ENCODE peak calls at places on chromosome 5, in six cellular contexts. P, M, I, J, K and E are unnamed samples.

GRCh38 chr5:98301567-98301966 is 471.9 kb upstream of the RGMB start:
- DNase-seq in M (no peak), K (no peak), I (no peak), P (no peak), J (no peak), E (no peak)

GRCh38 chr5:139796061-139796806 is 626 bp downstream of the PSD2 start:
- DNase-seq in J (no peak), K (no peak), P (no peak), I (no peak), M (no peak), E (no peak)

GRCh38 chr5:96067902-96068614 is 106.4 kb upstream of the ELL2 start:
- DNase-seq in K (peak), J (no peak), I (peak), M (no peak), P (no peak), E (peak)

GRCh38 chr5:83474170-83474796 is 2.7 kb downstream of the VCAN start:
- DNase-seq in P (no peak), I (peak), M (peak), J (peak), K (no peak), E (peak)

GRCh38 chr5:127313847-127314473 is 23.4 kb downstream of the MEGF10 start:
- DNase-seq in P (no peak), M (peak), K (peak), J (peak), I (peak), E (peak)

GRCh38 chr5:170788626-170789304 is 5.2 kb downstream of the GABRP start:
- DNase-seq in M (no peak), K (peak), I (no peak), P (no peak), J (no peak), E (no peak)

GRCh38 chr5:118577621-118578020 is 410.7 kb downstream of the DTWD2 start:
- DNase-seq in P (no peak), I (no peak), M (no peak), K (no peak), J (no peak), E (no peak)

GRCh38 chr5:180316586-180316985 is 24.7 kb upstream of the MAPK9 start:
- DNase-seq in J (no peak), M (no peak), K (no peak), P (no peak), I (no peak), E (no peak)

GRCh38 chr5:177310757-177311173 is 933 bp downstream of the MXD3 start:
- DNase-seq in I (no peak), P (no peak), K (peak), M (peak), J (no peak), E (peak)

GRCh38 chr5:66281309-66281708 is 137.2 kb downstream of the SREK1 start:
- DNase-seq in J (no peak), M (no peak), P (no peak), K (no peak), I (no peak), E (no peak)

GRCh38 chr5:133934311-133934710 is 34.1 kb downstream of the C5orf15 start:
- DNase-seq in P (no peak), M (no peak), K (no peak), I (no peak), J (no peak), E (no peak)

GRCh38 chr5:75640395-75640794 is 29.1 kb downstream of the ANKDD1B start:
- DNase-seq in K (peak), J (no peak), P (no peak), I (no peak), M (no peak), E (no peak)

GRCh38 chr5:161235569-161235968 is 311.0 kb downstream of the GABRB2 start:
- DNase-seq in M (no peak), P (no peak), J (no peak), K (no peak), I (no peak), E (no peak)

GRCh38 chr5:55360190-55360589 is 52.4 kb downstream of the MTREX start:
- DNase-seq in M (no peak), I (peak), J (no peak), K (no peak), P (no peak), E (no peak)

GRCh38 chr5:14009575-14009974 is 65.1 kb upstream of the DNAH5 start:
- DNase-seq in J (no peak), K (no peak), P (no peak), I (peak), M (no peak), E (no peak)

GRCh38 chr5:57676228-57677098 is 193.9 kb upstream of the ACTBL2 start:
- DNase-seq in P (no peak), I (no peak), M (no peak), J (peak), K (peak), E (no peak)

DNA sequence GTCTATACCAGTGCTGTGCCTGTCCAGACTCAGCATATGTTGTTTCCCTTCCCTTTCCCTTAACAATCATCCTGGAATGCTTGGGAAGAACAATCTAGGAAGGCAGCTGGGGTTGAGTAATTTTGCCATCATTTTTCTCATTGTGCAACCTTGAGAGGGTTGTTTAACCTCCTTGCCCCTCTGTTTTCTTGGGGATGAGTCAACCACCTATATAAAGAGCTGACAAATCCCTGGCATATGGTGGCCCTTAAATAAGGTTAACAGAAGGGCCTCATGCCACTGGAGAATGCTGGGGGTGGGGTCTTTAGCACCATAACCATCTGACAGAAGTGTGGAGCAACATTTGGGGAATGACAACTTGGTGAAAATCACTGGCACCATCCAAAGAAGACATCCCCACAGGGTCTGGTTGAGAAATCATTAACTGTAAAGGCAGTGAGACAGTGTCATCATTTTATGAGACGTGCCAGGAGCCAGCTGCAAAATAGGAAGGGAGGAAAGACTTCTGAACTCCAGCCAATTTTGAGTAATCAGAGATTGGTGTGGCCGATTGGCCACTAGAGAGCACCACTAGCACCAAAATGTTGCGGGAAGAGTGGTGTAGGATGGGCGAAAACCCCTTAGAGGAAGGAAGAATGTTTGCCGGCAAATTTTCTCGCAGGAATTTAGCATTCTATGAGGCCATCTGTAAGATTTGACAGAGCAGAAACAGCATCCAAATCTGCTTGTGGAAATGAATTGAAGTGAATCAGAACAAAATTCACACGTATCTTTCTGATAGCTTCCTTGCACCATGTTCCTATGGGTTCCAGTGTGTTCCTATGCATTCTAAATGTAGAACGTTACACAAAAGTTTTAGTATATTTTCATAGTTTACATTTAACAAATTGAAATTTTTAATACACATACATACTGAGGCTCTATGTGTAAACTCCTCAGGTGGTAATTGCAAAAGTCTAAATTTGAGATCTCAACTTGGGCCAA is 113.8 kb downstream of the MSX2 start:
- DNase-seq in I (peak), P (no peak), M (peak), K (no peak), J (no peak), E (peak)
- TF ChIP-seq CTCF in I (peak), P (no peak), M (peak), K (no peak), J (no peak), E (no peak)

DNA sequence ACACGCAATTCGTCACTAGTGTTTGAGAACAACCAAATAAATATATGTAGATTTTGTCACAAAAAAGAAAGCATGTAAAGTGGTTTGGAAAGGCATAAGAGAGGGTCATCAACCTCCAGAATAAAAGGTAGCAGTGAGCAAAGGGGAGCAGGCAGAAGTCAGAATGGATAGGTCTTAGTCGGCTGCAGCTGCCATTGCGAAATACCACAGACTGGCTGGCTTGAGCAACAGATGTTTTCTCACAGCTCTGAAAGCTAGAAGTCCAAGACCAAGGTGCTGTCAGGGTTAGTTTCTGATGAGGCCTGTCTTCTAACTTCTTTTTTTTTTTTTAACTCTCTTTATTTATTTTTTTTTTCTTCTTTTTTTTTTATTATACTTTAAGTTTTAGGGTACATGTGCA is 208.1 kb upstream of the PIK3R1 start:
- DNase-seq in P (no peak), K (no peak), J (peak), M (no peak), I (no peak), E (peak)
- TF ChIP-seq MAX in P (no peak), K (no peak), J (no peak), M (no peak), I (no peak), E (no peak)

GRCh38 chr5:94744906-94745305 is 126.4 kb downstream of the SLF1 start:
- DNase-seq in J (no peak), K (no peak), M (no peak), P (no peak), I (no peak), E (peak)
- TF ChIP-seq MYC in J (no peak), K (no peak), M (no peak), P (no peak), I (no peak), E (no peak)

GRCh38 chr5:141208478-141208877 is at the start of gene PCDHB12:
- DNase-seq in M (no peak), I (peak), P (no peak), K (peak), J (peak), E (peak)
- TF ChIP-seq CTCF in M (peak), I (peak), P (no peak), K (no peak), J (peak), E (peak)

GRCh38 chr5:154274828-154275185 is 84.3 kb downstream of the GALNT10 start:
- DNase-seq in I (no peak), M (no peak), J (no peak), P (no peak), K (no peak), E (no peak)
- TF ChIP-seq MAX in I (no peak), M (no peak), J (no peak), P (no peak), K (no peak), E (no peak)

GRCh38 chr5:169786219-169786618 is 149.1 kb downstream of the DOCK2 start:
- DNase-seq in K (no peak), P (no peak), J (no peak), M (no peak), I (peak), E (no peak)
- TF ChIP-seq MYC in K (no peak), P (no peak), J (no peak), M (no peak), I (no peak), E (no peak)

DNA sequence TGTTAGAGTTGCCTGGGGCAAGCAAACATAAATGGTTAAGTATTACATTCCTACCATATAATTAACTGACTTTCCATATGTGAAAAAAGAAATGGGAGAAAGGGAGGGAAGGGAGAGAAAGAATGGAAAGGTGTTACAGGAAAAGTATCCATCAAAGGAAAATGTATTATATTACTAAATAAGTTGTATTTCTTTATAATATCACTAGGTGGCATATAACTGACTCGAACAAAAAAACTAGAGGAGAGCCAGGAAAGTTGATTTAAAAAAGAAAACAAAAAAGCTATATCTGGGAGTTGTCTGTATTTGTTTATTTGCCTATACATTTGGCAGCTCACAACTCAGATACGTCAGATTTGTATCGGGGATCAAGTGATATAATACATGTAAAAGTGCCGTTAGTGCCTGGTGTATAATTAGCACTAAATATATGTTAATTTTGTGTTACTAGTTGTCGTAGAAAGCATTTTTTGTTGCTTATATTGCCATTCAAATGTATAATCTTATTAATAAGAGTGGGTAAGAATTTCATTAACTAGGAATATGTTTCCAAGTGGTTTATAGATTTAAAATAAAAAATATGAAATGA is 59.6 kb upstream of the ADAMTS19 start:
- DNase-seq in K (peak), I (no peak), M (no peak), P (no peak), J (no peak), E (no peak)
- TF ChIP-seq CTCF in K (no peak), I (peak), M (no peak), P (no peak), J (no peak), E (no peak)

GRCh38 chr5:1718669-1719068 is 81.0 kb downstream of the MRPL36 start:
- DNase-seq in J (no peak), M (no peak), P (no peak), K (no peak), I (peak), E (peak)
- TF ChIP-seq MAX in J (no peak), M (no peak), P (no peak), K (no peak), I (no peak), E (no peak)

DNA sequence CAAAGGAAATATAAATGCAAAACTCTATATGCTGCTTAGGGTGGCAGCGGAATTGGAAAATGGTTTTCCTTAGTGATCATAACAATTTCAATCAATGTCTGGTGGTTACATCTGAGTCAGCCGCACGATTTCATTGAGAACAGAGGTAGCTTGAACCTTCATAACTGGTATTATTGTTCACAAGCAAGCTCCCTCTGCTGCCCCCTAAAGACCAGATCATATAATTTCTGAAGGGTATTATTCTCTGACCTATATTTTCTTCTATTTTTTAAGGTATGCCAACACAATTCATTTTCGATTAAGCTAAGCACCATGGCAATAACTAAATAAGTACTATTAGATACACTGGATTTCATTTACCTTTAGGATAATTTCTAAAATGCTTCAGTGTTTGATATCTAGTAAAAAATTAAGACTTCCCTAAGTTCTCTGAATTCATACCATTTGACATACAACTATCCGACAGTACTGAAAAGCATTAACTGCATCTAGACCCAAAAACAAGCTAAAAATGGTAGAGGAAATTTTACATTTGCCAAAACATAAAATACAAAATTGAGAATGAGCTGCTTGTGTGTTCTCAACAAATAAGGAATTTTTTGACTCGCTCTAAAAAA is 181.1 kb upstream of the SPEF2 start:
- DNase-seq in J (peak), P (no peak), K (peak), I (peak), M (peak), E (peak)
- TF ChIP-seq MYC in J (no peak), P (no peak), K (no peak), I (no peak), M (no peak), E (no peak)